ENCODE peak calls at places on chromosomes 1 and 21, in seven cellular contexts. One of them, this sample, is unnamed. For H4K20me1, the result is how much of the 10 kb centered on the place peaks cover.

GRCh38 chr1:44651069-44651468 is 23.2 kb downstream of the TMEM53 start:
- DNase-seq in IMR-90: no peak
- DNase-seq in GM23248: no peak
- DNase-seq in astrocyte: no peak
- DNase-seq in HepG2: no peak
- DNase-seq in PC-3: no peak
- DNase-seq in fibroblast of lung: no peak
- DNase-seq in this sample: no peak

GRCh38 chr1:172112573-172112972 is 271.3 kb downstream of the DNM3 start:
- DNase-seq in astrocyte: no peak
- DNase-seq in GM23248: peak
- DNase-seq in IMR-90: peak
- DNase-seq in HepG2: no peak
- DNase-seq in PC-3: no peak
- DNase-seq in fibroblast of lung: no peak
- DNase-seq in this sample: no peak

GRCh38 chr1:78146137-78146822 is 100.5 kb downstream of the GIPC2 start:
- DNase-seq in fibroblast of lung: no peak
- DNase-seq in astrocyte: peak
- DNase-seq in PC-3: no peak
- DNase-seq in IMR-90: no peak
- DNase-seq in GM23248: peak
- DNase-seq in HepG2: no peak
- DNase-seq in this sample: no peak

GRCh38 chr1:29706936-29707335 is 470.6 kb downstream of the PTPRU start:
- DNase-seq in astrocyte: peak
- DNase-seq in fibroblast of lung: peak
- DNase-seq in IMR-90: peak
- DNase-seq in HepG2: no peak
- DNase-seq in PC-3: peak
- DNase-seq in GM23248: peak
- DNase-seq in this sample: no peak

GRCh38 chr1:204937901-204938300 is 67.2 kb downstream of the NFASC start:
- DNase-seq in PC-3: no peak
- DNase-seq in astrocyte: no peak
- DNase-seq in HepG2: no peak
- DNase-seq in fibroblast of lung: no peak
- DNase-seq in GM23248: no peak
- DNase-seq in IMR-90: no peak
- DNase-seq in this sample: no peak

GRCh38 chr1:31335007-31335406 is 37.9 kb downstream of the FABP3 start:
- DNase-seq in IMR-90: peak
- DNase-seq in GM23248: peak
- DNase-seq in fibroblast of lung: peak
- DNase-seq in HepG2: peak
- DNase-seq in PC-3: peak
- DNase-seq in astrocyte: peak
- DNase-seq in this sample: no peak

GRCh38 chr1:203888807-203889251 is 27.4 kb downstream of the SNRPE start:
- DNase-seq in PC-3: peak
- DNase-seq in HepG2: no peak
- DNase-seq in astrocyte: peak
- DNase-seq in fibroblast of lung: peak
- DNase-seq in GM23248: peak
- DNase-seq in IMR-90: peak
- DNase-seq in this sample: peak

GRCh38 chr1:18999287-18999852 is 42.9 kb upstream of the IFFO2 start:
- DNase-seq in IMR-90: peak
- DNase-seq in GM23248: peak
- DNase-seq in fibroblast of lung: peak
- DNase-seq in PC-3: peak
- DNase-seq in HepG2: no peak
- DNase-seq in astrocyte: peak
- DNase-seq in this sample: no peak

GRCh38 chr1:187266051-187266450 is 437.3 kb downstream of the PLA2G4A start:
- DNase-seq in PC-3: no peak
- DNase-seq in GM23248: no peak
- DNase-seq in HepG2: no peak
- DNase-seq in IMR-90: no peak
- DNase-seq in fibroblast of lung: no peak
- DNase-seq in astrocyte: no peak
- DNase-seq in this sample: no peak

GRCh38 chr1:205669341-205670142 is 10.8 kb downstream of the SLC45A3 start:
- DNase-seq in HepG2: no peak
- DNase-seq in IMR-90: no peak
- DNase-seq in fibroblast of lung: no peak
- DNase-seq in PC-3: no peak
- DNase-seq in astrocyte: no peak
- DNase-seq in GM23248: peak
- DNase-seq in this sample: no peak

GRCh38 chr1:156114101-156114918 is at the start of gene LMNA:
- DNase-seq in HepG2: peak
- DNase-seq in fibroblast of lung: peak
- DNase-seq in astrocyte: peak
- DNase-seq in GM23248: peak
- DNase-seq in IMR-90: peak
- DNase-seq in PC-3: peak
- DNase-seq in this sample: peak

GRCh38 chr1:203796223-203796747 is 862 bp downstream of the ZBED6 start:
- DNase-seq in PC-3: peak
- DNase-seq in fibroblast of lung: peak
- DNase-seq in astrocyte: peak
- DNase-seq in IMR-90: peak
- DNase-seq in GM23248: peak
- DNase-seq in HepG2: peak
- DNase-seq in this sample: peak

GRCh38 chr1:225926551-225927113 is 2.6 kb upstream of the PYCR2 start:
- DNase-seq in IMR-90: peak
- DNase-seq in HepG2: no peak
- DNase-seq in GM23248: peak
- DNase-seq in fibroblast of lung: no peak
- DNase-seq in astrocyte: peak
- DNase-seq in PC-3: peak
- DNase-seq in this sample: no peak

DNA sequence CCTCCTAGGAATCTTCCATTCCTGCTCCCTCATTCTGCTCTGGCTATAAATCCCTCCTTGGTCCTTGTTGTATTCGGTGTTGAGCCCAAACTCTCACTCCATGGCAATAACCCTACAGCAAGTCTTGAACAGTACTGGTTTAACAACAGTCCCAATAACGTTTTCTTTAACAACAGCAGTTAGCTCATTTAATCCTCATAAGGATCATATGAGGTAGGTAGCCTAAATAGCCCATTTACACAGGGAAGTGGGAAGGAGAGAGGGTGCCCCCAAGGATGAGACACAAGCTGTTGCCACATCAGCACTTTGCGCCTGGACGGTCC is 444 bp upstream of the AGTRAP start:
- DNase-seq in PC-3: no peak
- DNase-seq in IMR-90: no peak
- DNase-seq in astrocyte: no peak
- DNase-seq in HepG2: no peak
- DNase-seq in GM23248: no peak
- DNase-seq in fibroblast of lung: no peak
- DNase-seq in this sample: no peak
- H3K4me2 ChIP-seq in PC-3: peak
- H3K4me2 ChIP-seq in IMR-90: peak
- H3K4me2 ChIP-seq in astrocyte: peak
- H3K4me2 ChIP-seq in HepG2: peak
- H3K4me2 ChIP-seq in GM23248: peak
- H3K4me2 ChIP-seq in fibroblast of lung: no peak
- H3K4me2 ChIP-seq in this sample: peak

GRCh38 chr1:52582116-52582696 is 20.0 kb upstream of the GPX7 start:
- DNase-seq in IMR-90: no peak
- DNase-seq in fibroblast of lung: no peak
- DNase-seq in HepG2: no peak
- DNase-seq in astrocyte: no peak
- DNase-seq in PC-3: no peak
- DNase-seq in GM23248: no peak
- DNase-seq in this sample: no peak
- H4K20me1 ChIP-seq in IMR-90: under half
- H4K20me1 ChIP-seq in fibroblast of lung: under half
- H4K20me1 ChIP-seq in HepG2: under half
- H4K20me1 ChIP-seq in astrocyte: under half
- H4K20me1 ChIP-seq in PC-3: under half
- H4K20me1 ChIP-seq in GM23248: under half
- H4K20me1 ChIP-seq in this sample: under half

DNA sequence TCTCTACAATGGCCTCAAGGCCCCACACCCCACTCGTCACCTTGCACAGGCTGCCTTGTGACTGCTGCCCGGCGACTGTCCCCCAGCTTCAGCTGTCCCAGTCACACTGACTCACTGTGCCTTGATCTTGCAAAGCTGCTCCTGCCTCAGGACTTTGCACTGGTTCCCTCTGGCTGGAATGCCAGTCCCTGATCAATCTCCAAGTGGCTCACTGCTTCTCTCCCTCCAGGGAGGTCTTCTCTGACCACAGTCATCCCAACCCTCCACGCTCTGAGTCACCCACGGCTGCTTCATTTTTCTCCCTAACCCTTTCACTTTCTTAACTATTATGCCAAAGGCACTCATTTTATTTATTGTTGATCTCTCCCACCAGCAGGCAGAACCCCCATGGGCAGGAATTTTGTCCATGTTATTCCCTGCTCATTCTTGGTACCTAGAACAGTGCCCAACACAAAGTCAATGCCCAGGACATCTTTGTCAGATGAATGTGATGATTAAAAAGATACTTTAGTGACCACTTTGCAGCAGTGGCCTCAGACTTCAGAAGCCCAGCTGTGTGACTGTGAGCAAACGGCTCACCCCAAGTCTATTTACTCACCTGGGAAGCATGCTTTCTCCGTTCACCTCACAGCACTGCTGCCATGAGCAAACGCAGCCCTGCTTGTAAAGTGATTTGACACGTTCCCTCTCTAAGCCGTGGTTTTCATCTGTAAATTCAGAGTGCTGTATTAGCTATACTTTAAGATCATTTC is 53.4 kb downstream of the ZBTB18 start:
- DNase-seq in astrocyte: peak
- DNase-seq in GM23248: peak
- DNase-seq in IMR-90: peak
- DNase-seq in PC-3: peak
- DNase-seq in HepG2: peak
- DNase-seq in fibroblast of lung: peak
- DNase-seq in this sample: peak
- H3K4me2 ChIP-seq in astrocyte: peak
- H3K4me2 ChIP-seq in GM23248: peak
- H3K4me2 ChIP-seq in IMR-90: peak
- H3K4me2 ChIP-seq in PC-3: peak
- H3K4me2 ChIP-seq in HepG2: peak
- H3K4me2 ChIP-seq in fibroblast of lung: peak
- H3K4me2 ChIP-seq in this sample: peak

GRCh38 chr1:12177156-12177998 is 10.6 kb downstream of the TNFRSF1B start:
- DNase-seq in fibroblast of lung: no peak
- DNase-seq in HepG2: no peak
- DNase-seq in IMR-90: no peak
- DNase-seq in astrocyte: no peak
- DNase-seq in PC-3: no peak
- DNase-seq in GM23248: no peak
- DNase-seq in this sample: no peak

GRCh38 chr1:12175456-12175797 is 8.6 kb downstream of the TNFRSF1B start:
- DNase-seq in astrocyte: no peak
- DNase-seq in GM23248: no peak
- DNase-seq in fibroblast of lung: no peak
- DNase-seq in PC-3: no peak
- DNase-seq in HepG2: no peak
- DNase-seq in IMR-90: no peak
- DNase-seq in this sample: no peak

GRCh38 chr1:12174789-12175455 is 8.1 kb downstream of the TNFRSF1B start:
- DNase-seq in HepG2: no peak
- DNase-seq in PC-3: no peak
- DNase-seq in IMR-90: no peak
- DNase-seq in fibroblast of lung: no peak
- DNase-seq in astrocyte: no peak
- DNase-seq in GM23248: no peak
- DNase-seq in this sample: no peak

GRCh38 chr1:12177999-12178441 is 11.2 kb downstream of the TNFRSF1B start:
- DNase-seq in GM23248: peak
- DNase-seq in fibroblast of lung: peak
- DNase-seq in PC-3: peak
- DNase-seq in HepG2: no peak
- DNase-seq in astrocyte: peak
- DNase-seq in IMR-90: peak
- DNase-seq in this sample: no peak

GRCh38 chr1:12176298-12177118 is 9.7 kb downstream of the TNFRSF1B start:
- DNase-seq in GM23248: no peak
- DNase-seq in PC-3: no peak
- DNase-seq in IMR-90: no peak
- DNase-seq in HepG2: no peak
- DNase-seq in fibroblast of lung: no peak
- DNase-seq in astrocyte: no peak
- DNase-seq in this sample: no peak
- H4K20me1 ChIP-seq in GM23248: under half
- H4K20me1 ChIP-seq in PC-3: under half
- H4K20me1 ChIP-seq in IMR-90: under half
- H4K20me1 ChIP-seq in HepG2: under half
- H4K20me1 ChIP-seq in fibroblast of lung: under half
- H4K20me1 ChIP-seq in astrocyte: under half
- H4K20me1 ChIP-seq in this sample: under half

GRCh38 chr21:38569733-38570132 is 71.5 kb upstream of the ERG start:
- DNase-seq in HepG2: no peak
- DNase-seq in GM23248: no peak
- DNase-seq in IMR-90: no peak
- DNase-seq in fibroblast of lung: no peak
- DNase-seq in astrocyte: no peak
- DNase-seq in PC-3: no peak
- DNase-seq in this sample: no peak

GRCh38 chr21:38562182-38562581 is 63.9 kb upstream of the ERG start:
- DNase-seq in IMR-90: no peak
- DNase-seq in HepG2: no peak
- DNase-seq in PC-3: no peak
- DNase-seq in GM23248: no peak
- DNase-seq in astrocyte: no peak
- DNase-seq in fibroblast of lung: no peak
- DNase-seq in this sample: no peak

GRCh38 chr21:38567577-38568360 is 69.5 kb upstream of the ERG start:
- DNase-seq in PC-3: no peak
- DNase-seq in IMR-90: peak
- DNase-seq in fibroblast of lung: peak
- DNase-seq in HepG2: no peak
- DNase-seq in GM23248: peak
- DNase-seq in astrocyte: peak
- DNase-seq in this sample: no peak
- H3K4me2 ChIP-seq in PC-3: no peak
- H3K4me2 ChIP-seq in IMR-90: peak
- H3K4me2 ChIP-seq in fibroblast of lung: peak
- H3K4me2 ChIP-seq in HepG2: no peak
- H3K4me2 ChIP-seq in GM23248: peak
- H3K4me2 ChIP-seq in astrocyte: peak
- H3K4me2 ChIP-seq in this sample: peak

This sample was measured in PC-9.